ENCODE peak calls at places on chromosomes 13 and 19, in five cellular contexts. H is fibroblast of lung, K is AG04450, O is A549, A is cardiac fibroblast. Y is an unnamed sample.

GRCh38 chr19:32241957-32242710 is 103.3 kb upstream of the ZNF507 start:
- DNase-seq in O (no peak), K (no peak), H (no peak), A (no peak), Y (no peak)

GRCh38 chr19:34269968-34270621 is 15.7 kb downstream of the GARRE1 start:
- DNase-seq in K (no peak), A (peak; percentile 90), O (no peak), H (peak; percentile 83), Y (peak; percentile 81)

GRCh38 chr13:34108396-34108795 is 290.4 kb downstream of the RFC3 start:
- DNase-seq in H (peak; percentile 58), K (no peak), A (peak; percentile 23), O (no peak), Y (no peak)

GRCh38 chr13:34577051-34577450 is 365.0 kb upstream of the NBEA start:
- DNase-seq in K (no peak), A (peak; percentile 9), H (peak; percentile 75), O (no peak), Y (peak; percentile 68)

GRCh38 chr13:31200636-31200970 is 828 bp downstream of the B3GLCT start:
- DNase-seq in H (peak; percentile 41), O (peak; percentile 50), A (peak; percentile 36), K (no peak), Y (peak; percentile 74)

GRCh38 chr19:57363734-57364181 is 407 bp downstream of the TRAPPC2B start:
- DNase-seq in A (peak; percentile 11), K (no peak), O (peak; percentile 27), H (peak; percentile 12), Y (peak; percentile 20)

GRCh38 chr13:88436974-88437373 is 765.8 kb downstream of the SLITRK5 start:
- DNase-seq in H (no peak), A (no peak), K (no peak), O (no peak), Y (no peak)

GRCh38 chr19:3509566-3509989 is 3.5 kb downstream of the FZR1 start:
- DNase-seq in K (no peak), O (no peak), H (peak; percentile 89), A (peak; percentile 85), Y (no peak)

GRCh38 chr13:39875583-39875982 is 220.1 kb downstream of the COG6 start:
- DNase-seq in K (no peak), O (no peak), H (no peak), A (peak; percentile 58), Y (no peak)

GRCh38 chr13:106063591-106064308 is 471.7 kb downstream of the EFNB2 start:
- DNase-seq in O (no peak), H (peak; percentile 93), A (peak; percentile 72), K (peak; percentile 30), Y (no peak)

GRCh38 chr19:49926520-49926919 is 2.5 kb upstream of the ATF5 start:
- DNase-seq in H (no peak), A (no peak), K (no peak), O (no peak), Y (no peak)

GRCh38 chr13:51148952-51149573 is 38.0 kb upstream of the C13orf42 start:
- DNase-seq in H (peak; percentile 58), A (peak; percentile 77), K (peak; percentile 8), O (no peak), Y (peak; percentile 82)

GRCh38 chr19:38303517-38304351 is at the start of gene C19orf33:
- DNase-seq in O (peak; percentile 100), A (peak; percentile 38), H (peak; percentile 44), K (no peak), Y (no peak)

GRCh38 chr13:71240906-71241305 is 626.1 kb downstream of the DACH1 start:
- DNase-seq in O (no peak), A (peak; percentile 51), K (no peak), H (peak; percentile 19), Y (peak; percentile 32)

GRCh38 chr19:5547881-5548280 is 19.9 kb downstream of the TINCR start:
- DNase-seq in O (peak; percentile 47), A (peak; percentile 39), K (peak; percentile 13), H (no peak), Y (peak; percentile 55)

GRCh38 chr19:52896431-52897148 is 845 bp downstream of the ZNF320 start:
- DNase-seq in H (peak; percentile 26), A (peak; percentile 33), K (no peak), O (no peak), Y (peak; percentile 39)

GRCh38 chr19:46608581-46609345 is 7.6 kb downstream of the CALM3 start:
- DNase-seq in A (no peak), K (no peak), H (no peak), O (no peak), Y (no peak)

GRCh38 chr13:20590568-20590967 is 23.6 kb downstream of the IFT88 start:
- DNase-seq in A (no peak), H (no peak), O (no peak), K (no peak), Y (no peak)

GRCh38 chr13:41004875-41005693 is 14.0 kb downstream of the ELF1 start:
- DNase-seq in A (no peak), O (no peak), K (no peak), H (no peak), Y (peak; percentile 35)

GRCh38 chr19:45822716-45823115 is 7.6 kb upstream of the RSPH6A start:
- DNase-seq in K (no peak), A (no peak), H (no peak), O (no peak), Y (no peak)

GRCh38 chr13:107099661-107100060 is 531.7 kb upstream of the ARGLU1 start:
- DNase-seq in A (peak; percentile 2), K (peak; percentile 49), O (no peak), H (peak; percentile 89), Y (no peak)

GRCh38 chr19:49595819-49596404 is 4.9 kb downstream of the PRR12 start:
- DNase-seq in O (no peak), K (no peak), A (no peak), H (no peak), Y (no peak)

GRCh38 chr19:30480097-30480496 is 107.9 kb downstream of the ZNF536 start:
- DNase-seq in K (no peak), A (no peak), O (no peak), H (no peak), Y (no peak)

GRCh38 chr19:30481823-30482222 is 109.6 kb downstream of the ZNF536 start:
- DNase-seq in O (no peak), K (no peak), H (no peak), A (no peak), Y (no peak)

GRCh38 chr19:30479657-30480056 is 107.5 kb downstream of the ZNF536 start:
- DNase-seq in A (no peak), O (no peak), H (no peak), K (no peak), Y (no peak)

GRCh38 chr19:30479231-30479630 is 107.0 kb downstream of the ZNF536 start:
- DNase-seq in H (no peak), O (no peak), K (no peak), A (no peak), Y (no peak)

DNA sequence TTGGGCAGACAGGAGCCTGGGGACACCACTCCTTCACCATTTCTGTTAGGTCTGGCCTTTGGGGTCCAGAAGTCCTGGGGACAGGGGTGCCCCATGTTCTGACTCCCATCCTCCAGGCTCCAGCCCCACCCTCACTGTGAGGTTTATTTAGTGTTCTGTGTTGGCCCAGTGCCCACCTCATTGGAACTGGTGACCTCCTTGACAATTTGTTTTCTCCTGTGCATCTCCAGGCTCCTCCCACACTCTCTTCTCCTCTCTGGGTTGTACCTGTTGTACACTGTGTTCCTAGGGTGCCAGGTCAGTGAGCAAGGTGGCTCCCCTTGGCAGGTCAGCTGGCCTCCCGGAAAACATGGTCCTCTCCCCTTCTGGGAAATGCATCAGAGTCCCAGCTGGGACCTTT is 110.8 kb downstream of the ZNF536 start:
- DNase-seq in O (no peak), H (no peak), A (no peak), K (no peak), Y (no peak)
- H3K4me3 ChIP-seq in O (no peak overlapping the region), H (no peak overlapping the region), A (no peak overlapping the region), K (no peak overlapping the region), Y (no peak overlapping the region)

DNA sequence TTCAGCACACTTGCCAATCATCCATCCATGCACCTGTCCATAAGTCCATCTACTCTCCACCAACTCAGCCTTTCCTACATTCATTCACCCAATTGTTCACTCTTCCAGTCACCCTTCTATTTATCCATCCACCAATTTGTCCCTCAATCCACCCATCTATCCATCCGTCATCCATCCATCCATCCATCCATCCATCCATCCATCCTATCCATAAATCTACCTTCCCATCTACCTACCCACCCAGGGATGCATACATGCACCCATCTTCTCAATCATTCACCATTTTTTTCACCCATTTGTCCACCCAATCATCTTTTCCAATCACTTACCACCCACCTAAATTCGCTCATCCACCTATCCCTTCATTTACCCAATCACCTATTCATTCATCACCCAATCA is 14.6 kb upstream of the CEACAM20 start:
- DNase-seq in K (no peak), H (no peak), O (no peak), A (no peak), Y (no peak)
- H3K4me3 ChIP-seq in K (no peak overlapping the region), H (no peak overlapping the region), O (no peak overlapping the region), A (no peak overlapping the region), Y (no peak overlapping the region)

GRCh38 chr19:6766357-6767080 is 716 bp downstream of the SH2D3A start:
- DNase-seq in O (no peak), H (no peak), K (no peak), A (no peak), Y (no peak)

GRCh38 chr19:6767081-6767356 is 216 bp downstream of the SH2D3A start:
- DNase-seq in A (no peak), K (no peak), H (no peak), O (no peak), Y (no peak)

GRCh38 chr19:6768236-6768785 is 1.1 kb upstream of the SH2D3A start:
- DNase-seq in K (no peak), A (no peak), O (no peak), H (no peak), Y (no peak)

GRCh38 chr19:6767357-6768235 is at the start of gene SH2D3A:
- DNase-seq in K (no peak), O (peak; percentile 77), A (peak; percentile 37), H (peak; percentile 11), Y (peak; percentile 79)

DNA sequence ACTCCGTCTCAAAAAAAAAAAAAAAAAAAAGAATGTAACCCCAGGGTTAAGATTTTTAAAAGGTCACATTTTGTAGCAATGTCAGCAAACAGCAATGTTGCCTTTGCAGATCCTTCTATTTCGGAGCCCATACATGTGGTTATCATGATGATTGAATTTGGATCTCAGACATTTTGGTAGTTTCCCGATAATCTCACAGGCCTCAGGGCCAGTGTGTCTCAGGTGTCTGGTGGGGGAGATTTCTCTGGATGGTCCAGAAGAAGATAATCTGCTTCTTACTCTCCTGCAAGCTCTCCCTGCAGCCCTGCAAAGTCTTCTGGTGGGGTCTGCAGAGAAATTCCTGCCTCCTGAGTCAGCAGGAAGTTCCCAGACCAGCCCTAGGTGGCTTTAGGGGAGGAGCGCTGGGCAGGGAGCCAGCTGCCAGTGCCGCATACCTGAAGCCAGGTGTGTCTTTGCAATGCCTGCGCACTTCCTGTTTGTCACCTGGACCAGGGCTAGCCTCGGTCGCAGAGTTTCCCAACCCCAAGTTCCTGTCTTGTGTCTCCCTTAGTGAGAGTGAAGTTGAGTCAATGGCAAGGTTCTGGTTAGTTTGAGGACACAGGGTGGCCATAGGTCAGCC is 1.4 kb downstream of the SH2D3A start:
- DNase-seq in A (no peak), K (no peak), H (no peak), O (no peak), Y (no peak)
- H3K4me3 ChIP-seq in A (no peak overlapping the region), K (no peak overlapping the region), H (no peak overlapping the region), O (peak overlapping the region; percentile 60), Y (no peak overlapping the region)

GRCh38 chr13:96651598-96651997 is 342.7 kb downstream of the OXGR1 start:
- DNase-seq in O (no peak), K (no peak), A (no peak), H (no peak), Y (no peak)
- H3K4me3 ChIP-seq in O (no peak overlapping the region), K (no peak overlapping the region), A (no peak overlapping the region), H (no peak overlapping the region), Y (no peak overlapping the region)

GRCh38 chr19:48495391-48495790 is 16.2 kb downstream of the LMTK3 start:
- DNase-seq in K (no peak), A (peak; percentile 22), H (no peak), O (no peak), Y (no peak)
- H3K4me3 ChIP-seq in K (no peak overlapping the region), A (no peak overlapping the region), H (no peak overlapping the region), O (no peak overlapping the region), Y (no peak overlapping the region)